ENCODE peak calls at places on chromosomes 16 and 17, in five cellular contexts. One of them, this sample, is unnamed.

GRCh38 chr16:56349711-56350161 is 75.6 kb downstream of the AMFR start:
- DNase-seq in RCC 7860: no peak
- DNase-seq in NCI-H446: no peak
- DNase-seq in CD8-positive, alpha-beta memory T cell: no peak
- DNase-seq in amniotic stem cell: no peak
- DNase-seq in this sample: no peak

GRCh38 chr16:61148930-61149329 is 887.3 kb downstream of the CDH8 start:
- DNase-seq in RCC 7860: no peak
- DNase-seq in NCI-H446: no peak
- DNase-seq in CD8-positive, alpha-beta memory T cell: no peak
- DNase-seq in amniotic stem cell: no peak
- DNase-seq in this sample: no peak

GRCh38 chr17:50272711-50273653 is 1.3 kb upstream of the TMEM92 start:
- DNase-seq in RCC 7860: no peak
- DNase-seq in NCI-H446: peak
- DNase-seq in CD8-positive, alpha-beta memory T cell: peak
- DNase-seq in amniotic stem cell: no peak
- DNase-seq in this sample: peak

GRCh38 chr17:43800736-43801135 is 20.5 kb downstream of the CFAP97D1 start:
- DNase-seq in RCC 7860: no peak
- DNase-seq in NCI-H446: no peak
- DNase-seq in CD8-positive, alpha-beta memory T cell: no peak
- DNase-seq in amniotic stem cell: no peak
- DNase-seq in this sample: no peak

GRCh38 chr16:84416407-84417321 is 48.3 kb downstream of the ATP2C2 start:
- DNase-seq in RCC 7860: no peak
- DNase-seq in NCI-H446: no peak
- DNase-seq in CD8-positive, alpha-beta memory T cell: no peak
- DNase-seq in amniotic stem cell: no peak
- DNase-seq in this sample: no peak

GRCh38 chr17:41592601-41593305 is 6.1 kb upstream of the KRT14 start:
- DNase-seq in RCC 7860: no peak
- DNase-seq in NCI-H446: no peak
- DNase-seq in CD8-positive, alpha-beta memory T cell: no peak
- DNase-seq in amniotic stem cell: no peak
- DNase-seq in this sample: no peak

GRCh38 chr17:68328676-68329075 is 37.4 kb downstream of the ARSG start:
- DNase-seq in RCC 7860: no peak
- DNase-seq in NCI-H446: no peak
- DNase-seq in CD8-positive, alpha-beta memory T cell: no peak
- DNase-seq in amniotic stem cell: no peak
- DNase-seq in this sample: no peak

GRCh38 chr16:85882181-85882810 is 16.7 kb upstream of the IRF8 start:
- DNase-seq in RCC 7860: no peak
- DNase-seq in NCI-H446: no peak
- DNase-seq in CD8-positive, alpha-beta memory T cell: no peak
- DNase-seq in amniotic stem cell: no peak
- DNase-seq in this sample: no peak

GRCh38 chr17:34398990-34399389 is 36.0 kb upstream of the CCL1 start:
- DNase-seq in RCC 7860: no peak
- DNase-seq in NCI-H446: no peak
- DNase-seq in CD8-positive, alpha-beta memory T cell: no peak
- DNase-seq in amniotic stem cell: no peak
- DNase-seq in this sample: peak

GRCh38 chr16:82936941-82937551 is 310.3 kb downstream of the CDH13 start:
- DNase-seq in RCC 7860: no peak
- DNase-seq in NCI-H446: no peak
- DNase-seq in CD8-positive, alpha-beta memory T cell: no peak
- DNase-seq in amniotic stem cell: peak
- DNase-seq in this sample: no peak

GRCh38 chr16:67649494-67649931 is 4.6 kb downstream of the CARMIL2 start:
- DNase-seq in RCC 7860: no peak
- DNase-seq in NCI-H446: no peak
- DNase-seq in CD8-positive, alpha-beta memory T cell: no peak
- DNase-seq in amniotic stem cell: no peak
- DNase-seq in this sample: no peak

GRCh38 chr16:11679250-11679649 is 11.0 kb downstream of the SNN start:
- DNase-seq in RCC 7860: no peak
- DNase-seq in NCI-H446: no peak
- DNase-seq in CD8-positive, alpha-beta memory T cell: no peak
- DNase-seq in amniotic stem cell: no peak
- DNase-seq in this sample: no peak

GRCh38 chr17:37844158-37844976 is 79.8 kb upstream of the TBC1D3K start:
- DNase-seq in RCC 7860: no peak
- DNase-seq in NCI-H446: no peak
- DNase-seq in CD8-positive, alpha-beta memory T cell: peak
- DNase-seq in amniotic stem cell: no peak
- DNase-seq in this sample: peak

GRCh38 chr17:16906670-16907069 is 65.2 kb downstream of the TNFRSF13B start:
- DNase-seq in RCC 7860: no peak
- DNase-seq in NCI-H446: no peak
- DNase-seq in CD8-positive, alpha-beta memory T cell: no peak
- DNase-seq in amniotic stem cell: no peak
- DNase-seq in this sample: no peak

GRCh38 chr17:31373150-31374082 is 18.1 kb upstream of the RAB11FIP4 start:
- DNase-seq in RCC 7860: peak
- DNase-seq in NCI-H446: peak
- DNase-seq in CD8-positive, alpha-beta memory T cell: no peak
- DNase-seq in amniotic stem cell: peak
- DNase-seq in this sample: peak

GRCh38 chr17:80984749-80985148 is 6.9 kb upstream of the CHMP6 start:
- DNase-seq in RCC 7860: peak
- DNase-seq in NCI-H446: no peak
- DNase-seq in CD8-positive, alpha-beta memory T cell: no peak
- DNase-seq in amniotic stem cell: peak
- DNase-seq in this sample: no peak

GRCh38 chr17:30372755-30373154 is 6.0 kb upstream of the CPD start:
- DNase-seq in RCC 7860: peak
- DNase-seq in NCI-H446: no peak
- DNase-seq in CD8-positive, alpha-beta memory T cell: no peak
- DNase-seq in amniotic stem cell: no peak
- DNase-seq in this sample: no peak

GRCh38 chr17:18184143-18185007 is 747 bp downstream of the ALKBH5 start:
- DNase-seq in RCC 7860: no peak
- DNase-seq in NCI-H446: peak
- DNase-seq in CD8-positive, alpha-beta memory T cell: peak
- DNase-seq in amniotic stem cell: no peak
- DNase-seq in this sample: peak

GRCh38 chr17:32755045-32755805 is 121.7 kb downstream of the MYO1D start:
- DNase-seq in RCC 7860: peak
- DNase-seq in NCI-H446: peak
- DNase-seq in CD8-positive, alpha-beta memory T cell: no peak
- DNase-seq in amniotic stem cell: no peak
- DNase-seq in this sample: peak

GRCh38 chr16:86734559-86735480 is 156.5 kb downstream of the FOXL1 start:
- DNase-seq in RCC 7860: peak
- DNase-seq in NCI-H446: no peak
- DNase-seq in CD8-positive, alpha-beta memory T cell: no peak
- DNase-seq in amniotic stem cell: no peak
- DNase-seq in this sample: no peak

GRCh38 chr16:65958096-65958495 is 408.4 kb upstream of the CDH5 start:
- DNase-seq in RCC 7860: no peak
- DNase-seq in NCI-H446: no peak
- DNase-seq in CD8-positive, alpha-beta memory T cell: no peak
- DNase-seq in amniotic stem cell: no peak
- DNase-seq in this sample: no peak

GRCh38 chr16:65125871-65126270 is 4.0 kb upstream of the CDH11 start:
- DNase-seq in RCC 7860: no peak
- DNase-seq in NCI-H446: no peak
- DNase-seq in CD8-positive, alpha-beta memory T cell: no peak
- DNase-seq in amniotic stem cell: no peak
- DNase-seq in this sample: no peak

GRCh38 chr17:81546906-81547613 is 5.1 kb downstream of the FAAP100 start:
- DNase-seq in RCC 7860: no peak
- DNase-seq in NCI-H446: no peak
- DNase-seq in CD8-positive, alpha-beta memory T cell: no peak
- DNase-seq in amniotic stem cell: no peak
- DNase-seq in this sample: no peak

GRCh38 chr17:39096435-39097158 is 54.8 kb downstream of the PLXDC1 start:
- DNase-seq in RCC 7860: no peak
- DNase-seq in NCI-H446: no peak
- DNase-seq in CD8-positive, alpha-beta memory T cell: no peak
- DNase-seq in amniotic stem cell: no peak
- DNase-seq in this sample: no peak

GRCh38 chr16:2449118-2449517 is 10.8 kb upstream of the TEDC2 start:
- DNase-seq in RCC 7860: no peak
- DNase-seq in NCI-H446: no peak
- DNase-seq in CD8-positive, alpha-beta memory T cell: no peak
- DNase-seq in amniotic stem cell: no peak
- DNase-seq in this sample: no peak

This sample was measured in erythroblast.